ENCODE peak calls at places on chromosomes 7 and 10, in seven cellular contexts. J, C, Z, Q, E, X and F are unnamed samples.

GRCh38 chr7:150340024-150340749 is 1.2 kb downstream of the RARRES2 start:
- DNase-seq in J (no peak), C (peak), Z (peak), Q (no peak), E (no peak), X (peak), F (no peak)

GRCh38 chr10:49647985-49648795 is 31.3 kb upstream of the C10orf53 start:
- DNase-seq in J (no peak), C (no peak), Z (no peak), Q (no peak), E (no peak), X (no peak), F (no peak)

GRCh38 chr10:33335800-33336605 is 1.5 kb upstream of the NRP1 start:
- DNase-seq in J (no peak), C (peak), Z (peak), Q (peak), E (no peak), X (peak), F (no peak)

GRCh38 chr7:70035509-70035908 is 437.2 kb downstream of the AUTS2 start:
- DNase-seq in J (no peak), C (no peak), Z (no peak), Q (no peak), E (no peak), X (no peak), F (no peak)

GRCh38 chr7:2527505-2528464 is 8.2 kb downstream of the LFNG start:
- DNase-seq in J (no peak), C (no peak), Z (peak), Q (no peak), E (no peak), X (no peak), F (no peak)

GRCh38 chr7:33669251-33669670 is 236.1 kb upstream of the BMPER start:
- DNase-seq in J (no peak), C (no peak), Z (no peak), Q (no peak), E (no peak), X (no peak), F (no peak)

GRCh38 chr10:14380746-14381145 is 50.0 kb upstream of the FRMD4A start:
- DNase-seq in J (no peak), C (no peak), Z (no peak), Q (no peak), E (no peak), X (peak), F (no peak)

GRCh38 chr7:43649755-43650274 is 66.9 kb downstream of the STK17A start:
- DNase-seq in J (peak), C (no peak), Z (no peak), Q (no peak), E (no peak), X (no peak), F (no peak)

GRCh38 chr10:88707429-88708110 is 1.5 kb downstream of the LIPK start:
- DNase-seq in J (no peak), C (no peak), Z (no peak), Q (no peak), E (no peak), X (no peak), F (no peak)

GRCh38 chr10:68560201-68560915 is at the start of gene TET1:
- DNase-seq in J (no peak), C (peak), Z (peak), Q (peak), E (peak), X (peak), F (peak)

GRCh38 chr7:11754933-11755332 is 77.1 kb downstream of the THSD7A start:
- DNase-seq in J (no peak), C (no peak), Z (no peak), Q (no peak), E (no peak), X (no peak), F (no peak)

GRCh38 chr7:117085275-117085674 is 132.0 kb downstream of the ST7 start:
- DNase-seq in J (no peak), C (no peak), Z (no peak), Q (no peak), E (no peak), X (no peak), F (no peak)

GRCh38 chr7:142616121-142616643 is 133.1 kb upstream of the PRSS1 start:
- DNase-seq in J (no peak), C (no peak), Z (no peak), Q (no peak), E (no peak), X (no peak), F (no peak)

GRCh38 chr10:47376522-47377220 is 7.4 kb downstream of the ZNF488 start:
- DNase-seq in J (no peak), C (no peak), Z (no peak), Q (no peak), E (no peak), X (no peak), F (no peak)

GRCh38 chr10:52466464-52466863 is 152.4 kb downstream of the DKK1 start:
- DNase-seq in J (no peak), C (no peak), Z (no peak), Q (no peak), E (no peak), X (no peak), F (no peak)

GRCh38 chr10:58529077-58529728 is 16.5 kb downstream of the BICC1 start:
- DNase-seq in J (no peak), C (no peak), Z (no peak), Q (no peak), E (no peak), X (no peak), F (no peak)

GRCh38 chr7:22651036-22651435 is 76.0 kb upstream of the IL6 start:
- DNase-seq in J (no peak), C (no peak), Z (no peak), Q (no peak), E (no peak), X (no peak), F (no peak)

GRCh38 chr7:44561962-44562621 is 11.6 kb downstream of the DDX56 start:
- DNase-seq in J (no peak), C (no peak), Z (no peak), Q (no peak), E (no peak), X (no peak), F (no peak)

GRCh38 chr10:90787906-90788491 is 69.8 kb downstream of the HTR7 start:
- DNase-seq in J (no peak), C (peak), Z (no peak), Q (peak), E (peak), X (peak), F (no peak)

GRCh38 chr7:1255817-1256340 is 23.2 kb downstream of the UNCX start:
- DNase-seq in J (no peak), C (peak), Z (no peak), Q (no peak), E (no peak), X (no peak), F (no peak)

GRCh38 chr7:159024280-159024951 is 120.3 kb downstream of the VIPR2 start:
- DNase-seq in J (no peak), C (no peak), Z (no peak), Q (no peak), E (no peak), X (no peak), F (no peak)

GRCh38 chr7:55130554-55131198 is 111.9 kb downstream of the EGFR start:
- DNase-seq in J (no peak), C (no peak), Z (peak), Q (no peak), E (no peak), X (no peak), F (no peak)

GRCh38 chr10:118448744-118449143 is 106.6 kb upstream of the FAM204A start:
- DNase-seq in J (no peak), C (no peak), Z (no peak), Q (no peak), E (no peak), X (no peak), F (no peak)

GRCh38 chr10:62873866-62874265 is 57.7 kb upstream of the EGR2 start:
- DNase-seq in J (no peak), C (no peak), Z (no peak), Q (no peak), E (no peak), X (no peak), F (no peak)

GRCh38 chr7:151762501-151763245 is 114.2 kb downstream of the PRKAG2 start:
- DNase-seq in J (no peak), C (no peak), Z (no peak), Q (no peak), E (no peak), X (no peak), F (no peak)

GRCh38 chr7:38463277-38464224 is 167.6 kb downstream of the AMPH start:
- DNase-seq in J (peak), C (no peak), Z (no peak), Q (no peak), E (peak), X (peak), F (no peak)

GRCh38 chr10:73788864-73789658 is 3.7 kb downstream of the ZSWIM8 start:
- DNase-seq in J (no peak), C (no peak), Z (no peak), Q (no peak), E (no peak), X (no peak), F (no peak)

GRCh38 chr7:92155108-92155755 is 21.0 kb upstream of the CYP51A1 start:
- DNase-seq in J (no peak), C (no peak), Z (no peak), Q (no peak), E (no peak), X (no peak), F (no peak)

GRCh38 chr7:16531682-16532081 is 5.1 kb downstream of the LRRC72 start:
- DNase-seq in J (no peak), C (no peak), Z (no peak), Q (no peak), E (no peak), X (no peak), F (no peak)